ENCODE peak calls at places on chromosome 15, in seven cellular contexts. D is right cardiac atrium; N is NCI-H526; B is NCI-H1092; P is effector memory CD8-positive, alpha-beta T cell; O is stimulated activated CD8-positive, alpha-beta memory T cell treated with anti-CD3 and anti-CD28 coated beads, Interleukin-12 subunit alpha, Interleukin-12 subunit beta, amount 100 ng/mL, for 1 hour; Q is NCI-H510A treated with DMSO at 0.1 percent for 48 hours. K is an unnamed sample.

GRCh38 chr15:83300826-83301225 is 16.4 kb upstream of the BNC1 start:
- DNase-seq in D (no peak), N (no peak), B (no peak), P (no peak), O (no peak), Q (no peak), K (no peak)

GRCh38 chr15:98322551-98322950 is 325.8 kb upstream of the IGF1R start:
- DNase-seq in D (no peak), N (no peak), B (no peak), P (no peak), O (no peak), Q (no peak), K (no peak)

GRCh38 chr15:99998661-99999101 is 265.4 kb upstream of the LYSMD4 start:
- DNase-seq in D (no peak), N (no peak), B (no peak), P (no peak), O (no peak), Q (no peak), K (no peak)

GRCh38 chr15:80957976-80958375 is 31.6 kb downstream of the MESD start:
- DNase-seq in D (no peak), N (no peak), B (no peak), P (no peak), O (no peak), Q (no peak), K (no peak)

GRCh38 chr15:41474941-41475340 is 18.7 kb upstream of the ITPKA start:
- DNase-seq in D (no peak), N (no peak), B (no peak), P (no peak), O (no peak), Q (no peak), K (no peak)

GRCh38 chr15:84973492-84974460 is 7.9 kb upstream of the PDE8A start:
- DNase-seq in D (no peak), N (peak; percentile 16), B (no peak), P (no peak), O (no peak), Q (no peak), K (no peak)

GRCh38 chr15:84749111-84749991 is 959 bp downstream of the ZNF592 start:
- DNase-seq in D (peak; percentile 65), N (peak; percentile 29), B (no peak), P (peak; percentile 50), O (no peak), Q (no peak), K (peak; percentile 48)

GRCh38 chr15:38991126-38991525 is 426.5 kb upstream of the RASGRP1 start:
- DNase-seq in D (no peak), N (peak; percentile 38), B (no peak), P (no peak), O (no peak), Q (no peak), K (no peak)

GRCh38 chr15:68683551-68683950 is 104.8 kb downstream of the CORO2B start:
- DNase-seq in D (no peak), N (no peak), B (no peak), P (no peak), O (no peak), Q (no peak), K (no peak)

GRCh38 chr15:87362531-87362930 is 894.0 kb downstream of the NTRK3 start:
- DNase-seq in D (no peak), N (no peak), B (no peak), P (no peak), O (no peak), Q (no peak), K (no peak)

GRCh38 chr15:48559270-48559669 is 86.2 kb downstream of the FBN1 start:
- DNase-seq in D (peak; percentile 51), N (no peak), B (no peak), P (no peak), O (no peak), Q (no peak), K (no peak)

GRCh38 chr15:61681038-61681418 is 379.2 kb downstream of the VPS13C start:
- DNase-seq in D (no peak), N (no peak), B (no peak), P (no peak), O (no peak), Q (no peak), K (no peak)

GRCh38 chr15:78210349-78210717 is 24.0 kb downstream of the ACSBG1 start:
- DNase-seq in D (no peak), N (no peak), B (no peak), P (no peak), O (no peak), Q (peak; percentile 6), K (no peak)

GRCh38 chr15:90839187-90840071 is 29.0 kb upstream of the FURIN start:
- DNase-seq in D (no peak), N (peak; percentile 99), B (no peak), P (no peak), O (no peak), Q (no peak), K (no peak)